ENCODE peak calls at places on chromosomes 13 and 19, in seven cellular contexts. One of them, this sample, is unnamed.

GRCh38 chr13:114148521-114148855 is 16.1 kb upstream of the RASA3 start:
- DNase-seq in adrenal gland: no peak
- DNase-seq in mesendoderm: no peak
- DNase-seq in astrocyte of the spinal cord: no peak
- DNase-seq in GM12865: peak
- DNase-seq in AML-193: peak
- DNase-seq in AG08396: no peak
- DNase-seq in this sample: no peak

GRCh38 chr19:54188224-54188871 is 1.0 kb downstream of the MBOAT7 start:
- DNase-seq in adrenal gland: no peak
- DNase-seq in mesendoderm: peak
- DNase-seq in astrocyte of the spinal cord: peak
- DNase-seq in GM12865: no peak
- DNase-seq in AML-193: peak
- DNase-seq in AG08396: peak
- DNase-seq in this sample: no peak

GRCh38 chr13:98285852-98286594 is 109.0 kb upstream of the RNF113B start:
- DNase-seq in adrenal gland: no peak
- DNase-seq in mesendoderm: peak
- DNase-seq in astrocyte of the spinal cord: no peak
- DNase-seq in GM12865: no peak
- DNase-seq in AML-193: no peak
- DNase-seq in AG08396: no peak
- DNase-seq in this sample: no peak

GRCh38 chr13:38538412-38538811 is 148.5 kb upstream of the FREM2 start:
- DNase-seq in adrenal gland: no peak
- DNase-seq in mesendoderm: peak
- DNase-seq in astrocyte of the spinal cord: no peak
- DNase-seq in GM12865: no peak
- DNase-seq in AML-193: no peak
- DNase-seq in AG08396: no peak
- DNase-seq in this sample: peak

GRCh38 chr13:73168993-73169401 is 110.2 kb downstream of the KLF5 start:
- DNase-seq in adrenal gland: no peak
- DNase-seq in mesendoderm: no peak
- DNase-seq in astrocyte of the spinal cord: peak
- DNase-seq in GM12865: no peak
- DNase-seq in AML-193: no peak
- DNase-seq in AG08396: no peak
- DNase-seq in this sample: no peak

GRCh38 chr19:1150333-1151036 is 23.6 kb downstream of the SBNO2 start:
- DNase-seq in adrenal gland: no peak
- DNase-seq in mesendoderm: no peak
- DNase-seq in astrocyte of the spinal cord: no peak
- DNase-seq in GM12865: no peak
- DNase-seq in AML-193: no peak
- DNase-seq in AG08396: no peak
- DNase-seq in this sample: no peak

GRCh38 chr13:48236528-48237353 is 3.7 kb downstream of the ITM2B start:
- DNase-seq in adrenal gland: no peak
- DNase-seq in mesendoderm: peak
- DNase-seq in astrocyte of the spinal cord: no peak
- DNase-seq in GM12865: no peak
- DNase-seq in AML-193: peak
- DNase-seq in AG08396: no peak
- DNase-seq in this sample: no peak

GRCh38 chr13:40682449-40683240 is 16.2 kb upstream of the FOXO1 start:
- DNase-seq in adrenal gland: no peak
- DNase-seq in mesendoderm: peak
- DNase-seq in astrocyte of the spinal cord: peak
- DNase-seq in GM12865: peak
- DNase-seq in AML-193: peak
- DNase-seq in AG08396: no peak
- DNase-seq in this sample: peak

GRCh38 chr13:99926014-99926731 is 45.4 kb downstream of the ZIC5 start:
- DNase-seq in adrenal gland: peak
- DNase-seq in mesendoderm: no peak
- DNase-seq in astrocyte of the spinal cord: peak
- DNase-seq in GM12865: no peak
- DNase-seq in AML-193: no peak
- DNase-seq in AG08396: peak
- DNase-seq in this sample: no peak

GRCh38 chr19:58059003-58059671 is at the start of gene ZNF135:
- DNase-seq in adrenal gland: peak
- DNase-seq in mesendoderm: peak
- DNase-seq in astrocyte of the spinal cord: peak
- DNase-seq in GM12865: no peak
- DNase-seq in AML-193: no peak
- DNase-seq in AG08396: peak
- DNase-seq in this sample: no peak

GRCh38 chr19:39805120-39805519 is 26.5 kb downstream of the LEUTX start:
- DNase-seq in adrenal gland: no peak
- DNase-seq in mesendoderm: no peak
- DNase-seq in astrocyte of the spinal cord: no peak
- DNase-seq in GM12865: no peak
- DNase-seq in AML-193: no peak
- DNase-seq in AG08396: no peak
- DNase-seq in this sample: no peak

GRCh38 chr19:1590641-1591397 is 1.8 kb downstream of the MBD3 start:
- DNase-seq in adrenal gland: no peak
- DNase-seq in mesendoderm: peak
- DNase-seq in astrocyte of the spinal cord: peak
- DNase-seq in GM12865: peak
- DNase-seq in AML-193: no peak
- DNase-seq in AG08396: peak
- DNase-seq in this sample: peak

GRCh38 chr13:23159205-23159586 is 21.6 kb upstream of the SGCG start:
- DNase-seq in adrenal gland: no peak
- DNase-seq in mesendoderm: peak
- DNase-seq in astrocyte of the spinal cord: no peak
- DNase-seq in GM12865: peak
- DNase-seq in AML-193: no peak
- DNase-seq in AG08396: peak
- DNase-seq in this sample: no peak

GRCh38 chr13:20159646-20160345 is 1.1 kb downstream of the GJA3 start:
- DNase-seq in adrenal gland: no peak
- DNase-seq in mesendoderm: no peak
- DNase-seq in astrocyte of the spinal cord: peak
- DNase-seq in GM12865: no peak
- DNase-seq in AML-193: no peak
- DNase-seq in AG08396: no peak
- DNase-seq in this sample: no peak

GRCh38 chr13:26074706-26075105 is 22.9 kb upstream of the SHISA2 start:
- DNase-seq in adrenal gland: peak
- DNase-seq in mesendoderm: peak
- DNase-seq in astrocyte of the spinal cord: peak
- DNase-seq in GM12865: no peak
- DNase-seq in AML-193: no peak
- DNase-seq in AG08396: no peak
- DNase-seq in this sample: no peak

GRCh38 chr13:59459972-59460371 is 703.8 kb downstream of the DIAPH3 start:
- DNase-seq in adrenal gland: no peak
- DNase-seq in mesendoderm: peak
- DNase-seq in astrocyte of the spinal cord: peak
- DNase-seq in GM12865: no peak
- DNase-seq in AML-193: no peak
- DNase-seq in AG08396: no peak
- DNase-seq in this sample: no peak

GRCh38 chr13:102897371-102898138 is 51.7 kb downstream of the ERCC5 start:
- DNase-seq in adrenal gland: peak
- DNase-seq in mesendoderm: no peak
- DNase-seq in astrocyte of the spinal cord: no peak
- DNase-seq in GM12865: no peak
- DNase-seq in AML-193: no peak
- DNase-seq in AG08396: no peak
- DNase-seq in this sample: no peak

GRCh38 chr13:97439196-97439595 is 5.2 kb downstream of the RAP2A start:
- DNase-seq in adrenal gland: no peak
- DNase-seq in mesendoderm: peak
- DNase-seq in astrocyte of the spinal cord: no peak
- DNase-seq in GM12865: no peak
- DNase-seq in AML-193: no peak
- DNase-seq in AG08396: no peak
- DNase-seq in this sample: no peak

GRCh38 chr13:32811297-32811800 is 204.9 kb upstream of the KL start:
- DNase-seq in adrenal gland: no peak
- DNase-seq in mesendoderm: no peak
- DNase-seq in astrocyte of the spinal cord: peak
- DNase-seq in GM12865: peak
- DNase-seq in AML-193: no peak
- DNase-seq in AG08396: no peak
- DNase-seq in this sample: no peak

GRCh38 chr13:96299235-96299634 is 209.3 kb downstream of the HS6ST3 start:
- DNase-seq in adrenal gland: no peak
- DNase-seq in mesendoderm: peak
- DNase-seq in astrocyte of the spinal cord: no peak
- DNase-seq in GM12865: no peak
- DNase-seq in AML-193: no peak
- DNase-seq in AG08396: no peak
- DNase-seq in this sample: no peak

GRCh38 chr13:90084684-90085290 is 1262.7 kb upstream of the MIR17HG start:
- DNase-seq in adrenal gland: no peak
- DNase-seq in mesendoderm: no peak
- DNase-seq in astrocyte of the spinal cord: no peak
- DNase-seq in GM12865: no peak
- DNase-seq in AML-193: no peak
- DNase-seq in AG08396: no peak
- DNase-seq in this sample: no peak

GRCh38 chr19:53908106-53908932 is 759 bp upstream of the CACNG7 start:
- DNase-seq in adrenal gland: no peak
- DNase-seq in mesendoderm: peak
- DNase-seq in astrocyte of the spinal cord: peak
- DNase-seq in GM12865: no peak
- DNase-seq in AML-193: no peak
- DNase-seq in AG08396: peak
- DNase-seq in this sample: peak

GRCh38 chr19:19040417-19040816 is 7.0 kb downstream of the ARMC6 start:
- DNase-seq in adrenal gland: peak
- DNase-seq in mesendoderm: no peak
- DNase-seq in astrocyte of the spinal cord: peak
- DNase-seq in GM12865: no peak
- DNase-seq in AML-193: no peak
- DNase-seq in AG08396: peak
- DNase-seq in this sample: no peak

GRCh38 chr13:34208326-34208725 is 390.4 kb downstream of the RFC3 start:
- DNase-seq in adrenal gland: no peak
- DNase-seq in mesendoderm: no peak
- DNase-seq in astrocyte of the spinal cord: peak
- DNase-seq in GM12865: no peak
- DNase-seq in AML-193: no peak
- DNase-seq in AG08396: no peak
- DNase-seq in this sample: no peak

GRCh38 chr13:65606622-65607021 is 1623.5 kb downstream of the PCDH9 start:
- DNase-seq in adrenal gland: no peak
- DNase-seq in mesendoderm: no peak
- DNase-seq in astrocyte of the spinal cord: peak
- DNase-seq in GM12865: no peak
- DNase-seq in AML-193: no peak
- DNase-seq in AG08396: no peak
- DNase-seq in this sample: no peak

GRCh38 chr13:50467156-50467814 is 376.2 kb downstream of the DLEU7 start:
- DNase-seq in adrenal gland: no peak
- DNase-seq in mesendoderm: no peak
- DNase-seq in astrocyte of the spinal cord: no peak
- DNase-seq in GM12865: no peak
- DNase-seq in AML-193: no peak
- DNase-seq in AG08396: no peak
- DNase-seq in this sample: no peak

GRCh38 chr13:59673301-59673700 is 490.4 kb downstream of the DIAPH3 start:
- DNase-seq in adrenal gland: no peak
- DNase-seq in mesendoderm: no peak
- DNase-seq in astrocyte of the spinal cord: peak
- DNase-seq in GM12865: no peak
- DNase-seq in AML-193: no peak
- DNase-seq in AG08396: no peak
- DNase-seq in this sample: no peak

GRCh38 chr19:53868091-53868891 is 608 bp downstream of the MYADM start:
- DNase-seq in adrenal gland: peak
- DNase-seq in mesendoderm: peak
- DNase-seq in astrocyte of the spinal cord: peak
- DNase-seq in GM12865: no peak
- DNase-seq in AML-193: no peak
- DNase-seq in AG08396: peak
- DNase-seq in this sample: no peak

GRCh38 chr19:44772969-44773368 is 4.7 kb upstream of the CBLC start:
- DNase-seq in adrenal gland: no peak
- DNase-seq in mesendoderm: no peak
- DNase-seq in astrocyte of the spinal cord: no peak
- DNase-seq in GM12865: no peak
- DNase-seq in AML-193: no peak
- DNase-seq in AG08396: no peak
- DNase-seq in this sample: no peak

GRCh38 chr13:107271226-107271625 is 703.3 kb upstream of the ARGLU1 start:
- DNase-seq in adrenal gland: no peak
- DNase-seq in mesendoderm: peak
- DNase-seq in astrocyte of the spinal cord: peak
- DNase-seq in GM12865: no peak
- DNase-seq in AML-193: no peak
- DNase-seq in AG08396: no peak
- DNase-seq in this sample: no peak

GRCh38 chr13:48273346-48273745 is 30.2 kb upstream of the RB1 start:
- DNase-seq in adrenal gland: no peak
- DNase-seq in mesendoderm: no peak
- DNase-seq in astrocyte of the spinal cord: no peak
- DNase-seq in GM12865: no peak
- DNase-seq in AML-193: no peak
- DNase-seq in AG08396: no peak
- DNase-seq in this sample: no peak

GRCh38 chr19:30017172-30017571 is 75.1 kb downstream of the URI1 start:
- DNase-seq in adrenal gland: no peak
- DNase-seq in mesendoderm: no peak
- DNase-seq in astrocyte of the spinal cord: no peak
- DNase-seq in GM12865: peak
- DNase-seq in AML-193: no peak
- DNase-seq in AG08396: no peak
- DNase-seq in this sample: peak

GRCh38 chr19:1237027-1237659 is 662 bp downstream of the CBARP start:
- DNase-seq in adrenal gland: peak
- DNase-seq in mesendoderm: no peak
- DNase-seq in astrocyte of the spinal cord: no peak
- DNase-seq in GM12865: no peak
- DNase-seq in AML-193: no peak
- DNase-seq in AG08396: peak
- DNase-seq in this sample: no peak

GRCh38 chr13:107130516-107130915 is 562.6 kb upstream of the ARGLU1 start:
- DNase-seq in adrenal gland: no peak
- DNase-seq in mesendoderm: no peak
- DNase-seq in astrocyte of the spinal cord: no peak
- DNase-seq in GM12865: no peak
- DNase-seq in AML-193: no peak
- DNase-seq in AG08396: no peak
- DNase-seq in this sample: no peak

GRCh38 chr19:492091-492531 is 4.2 kb upstream of the MADCAM1 start:
- DNase-seq in adrenal gland: no peak
- DNase-seq in mesendoderm: no peak
- DNase-seq in astrocyte of the spinal cord: no peak
- DNase-seq in GM12865: no peak
- DNase-seq in AML-193: no peak
- DNase-seq in AG08396: peak
- DNase-seq in this sample: peak

GRCh38 chr13:29104461-29104860 is 284.3 kb downstream of the MTUS2 start:
- DNase-seq in adrenal gland: no peak
- DNase-seq in mesendoderm: no peak
- DNase-seq in astrocyte of the spinal cord: no peak
- DNase-seq in GM12865: no peak
- DNase-seq in AML-193: no peak
- DNase-seq in AG08396: no peak
- DNase-seq in this sample: no peak